ENCODE peak calls at places on chromosomes 13 and 19, in four cellular contexts. One of them, this sample, is unnamed.

GRCh38 chr13:97109841-97110492 is 112.2 kb upstream of the MBNL2 start:
- DNase-seq in fibroblast of lung: peak
- DNase-seq in GM23338: peak
- DNase-seq in neural crest cell: peak
- DNase-seq in this sample: peak

GRCh38 chr19:21532904-21533303 is 27.5 kb downstream of the ZNF429 start:
- DNase-seq in fibroblast of lung: no peak
- DNase-seq in neural crest cell: no peak
- DNase-seq in GM23338: no peak
- DNase-seq in this sample: no peak

GRCh38 chr13:60229708-60230272 is 66.1 kb upstream of the DIAPH3 start:
- DNase-seq in GM23338: no peak
- DNase-seq in neural crest cell: no peak
- DNase-seq in fibroblast of lung: no peak
- DNase-seq in this sample: no peak

GRCh38 chr19:29381353-29382203 is 144.2 kb upstream of the VSTM2B start:
- DNase-seq in GM23338: no peak
- DNase-seq in neural crest cell: no peak
- DNase-seq in fibroblast of lung: no peak
- DNase-seq in this sample: no peak

GRCh38 chr13:97030705-97031452 is 36.6 kb upstream of the OXGR1 start:
- DNase-seq in fibroblast of lung: peak
- DNase-seq in GM23338: peak
- DNase-seq in neural crest cell: no peak
- DNase-seq in this sample: no peak

GRCh38 chr19:44807162-44807561 is 1.7 kb upstream of the BCAM start:
- DNase-seq in fibroblast of lung: no peak
- DNase-seq in neural crest cell: no peak
- DNase-seq in GM23338: peak
- DNase-seq in this sample: no peak

GRCh38 chr13:30002577-30002976 is 152.2 kb upstream of the UBL3 start:
- DNase-seq in GM23338: no peak
- DNase-seq in neural crest cell: no peak
- DNase-seq in fibroblast of lung: peak
- DNase-seq in this sample: peak

GRCh38 chr13:99356216-99357089 is 49.3 kb upstream of the GPR183 start:
- DNase-seq in GM23338: no peak
- DNase-seq in neural crest cell: no peak
- DNase-seq in fibroblast of lung: peak
- DNase-seq in this sample: peak

GRCh38 chr19:33671211-33671610 is 49.5 kb downstream of the CHST8 start:
- DNase-seq in fibroblast of lung: no peak
- DNase-seq in GM23338: no peak
- DNase-seq in neural crest cell: no peak
- DNase-seq in this sample: no peak

GRCh38 chr19:18119243-18120105 is 21.9 kb downstream of the MAST3 start:
- DNase-seq in GM23338: peak
- DNase-seq in fibroblast of lung: no peak
- DNase-seq in neural crest cell: no peak
- DNase-seq in this sample: no peak

GRCh38 chr13:113554333-113554700 is 30.2 kb upstream of the TFDP1 start:
- DNase-seq in GM23338: no peak
- DNase-seq in fibroblast of lung: no peak
- DNase-seq in neural crest cell: no peak
- DNase-seq in this sample: no peak

GRCh38 chr13:40682449-40683240 is 16.2 kb upstream of the FOXO1 start:
- DNase-seq in GM23338: peak
- DNase-seq in fibroblast of lung: peak
- DNase-seq in neural crest cell: no peak
- DNase-seq in this sample: no peak

GRCh38 chr19:46728693-46729339 is 11.9 kb upstream of the PRKD2 start:
- DNase-seq in neural crest cell: peak
- DNase-seq in GM23338: peak
- DNase-seq in fibroblast of lung: peak
- DNase-seq in this sample: no peak

GRCh38 chr13:85099245-85099644 is 700.0 kb downstream of the SLITRK6 start:
- DNase-seq in neural crest cell: no peak
- DNase-seq in GM23338: no peak
- DNase-seq in fibroblast of lung: no peak
- DNase-seq in this sample: no peak

GRCh38 chr13:45468676-45469075 is 3.9 kb downstream of the COG3 start:
- DNase-seq in GM23338: peak
- DNase-seq in fibroblast of lung: no peak
- DNase-seq in neural crest cell: no peak
- DNase-seq in this sample: no peak

GRCh38 chr13:45466359-45466758 is 1.6 kb downstream of the COG3 start:
- DNase-seq in GM23338: no peak
- DNase-seq in fibroblast of lung: no peak
- DNase-seq in neural crest cell: no peak
- DNase-seq in this sample: no peak

GRCh38 chr13:45464141-45464686 is 525 bp upstream of the COG3 start:
- DNase-seq in neural crest cell: no peak
- DNase-seq in GM23338: no peak
- DNase-seq in fibroblast of lung: no peak
- DNase-seq in this sample: no peak

DNA sequence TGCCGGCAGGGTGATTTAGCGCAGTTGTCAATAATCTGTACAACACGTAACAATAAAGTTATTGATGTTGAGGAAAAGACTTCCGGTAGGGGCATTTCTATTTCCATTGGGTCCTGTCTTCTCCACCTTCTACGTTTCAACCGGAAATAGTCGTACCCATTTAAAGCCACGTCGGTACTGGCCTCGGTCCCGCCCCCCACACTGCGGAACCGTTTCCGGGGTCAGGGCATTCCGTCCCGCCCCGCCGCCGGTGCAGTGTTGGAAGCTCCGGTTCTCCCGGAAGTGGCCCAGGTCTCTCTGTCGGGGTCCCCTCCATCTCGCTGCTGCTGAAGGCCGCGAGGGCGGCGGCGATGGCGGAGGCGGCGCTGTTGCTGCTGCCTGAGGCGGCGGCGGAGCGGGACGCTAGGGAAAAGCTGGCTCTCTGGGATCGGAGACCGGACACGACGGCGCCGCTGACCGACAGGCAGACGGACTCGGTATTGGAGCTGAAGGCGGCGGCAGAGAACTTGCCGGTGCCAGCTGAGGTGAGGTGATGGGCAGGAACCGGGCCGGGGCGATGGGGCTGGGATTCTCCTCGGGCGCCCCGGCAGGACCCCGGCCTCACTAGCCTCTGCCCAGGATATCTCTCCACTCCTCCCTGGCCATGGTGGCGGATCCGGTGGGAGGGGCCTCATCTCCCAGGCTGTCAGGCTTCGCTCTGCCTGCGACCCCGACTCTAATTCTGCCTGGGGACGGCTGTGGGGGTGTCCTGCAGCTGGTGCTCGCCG is at the start of gene COG3:
- DNase-seq in GM23338: peak
- DNase-seq in neural crest cell: peak
- DNase-seq in fibroblast of lung: peak
- DNase-seq in this sample: peak
- TF ChIP-seq CTCF in GM23338: peak
- TF ChIP-seq CTCF in neural crest cell: peak
- TF ChIP-seq CTCF in fibroblast of lung: no peak
- TF ChIP-seq CTCF in this sample: peak

GRCh38 chr19:14433454-14434156 is 499 bp downstream of the PKN1 start:
- DNase-seq in GM23338: peak
- DNase-seq in fibroblast of lung: no peak
- DNase-seq in neural crest cell: no peak
- DNase-seq in this sample: no peak
- TF ChIP-seq CTCF in GM23338: no peak
- TF ChIP-seq CTCF in fibroblast of lung: no peak
- TF ChIP-seq CTCF in neural crest cell: peak
- TF ChIP-seq CTCF in this sample: no peak

DNA sequence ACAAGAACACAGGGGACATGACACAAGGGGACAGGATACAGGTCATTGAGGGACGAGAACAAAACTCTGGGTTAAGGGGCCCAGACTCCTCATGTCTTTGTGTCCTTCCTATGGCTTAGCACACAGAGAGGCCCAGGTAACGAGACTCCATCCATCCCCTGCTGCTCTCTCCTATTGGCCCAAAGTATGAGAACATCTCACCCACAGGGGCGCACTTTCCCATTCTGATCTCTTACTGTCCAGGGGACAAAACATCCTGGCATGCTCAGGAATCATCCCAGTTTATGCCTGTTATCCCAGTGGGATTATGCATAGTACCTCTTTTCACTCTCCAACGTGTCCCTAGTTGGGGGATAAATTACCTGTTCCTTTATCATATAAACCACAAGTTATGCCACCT is 19.2 kb downstream of the C13orf42 start:
- DNase-seq in GM23338: peak
- DNase-seq in fibroblast of lung: no peak
- DNase-seq in neural crest cell: no peak
- DNase-seq in this sample: no peak
- TF ChIP-seq CTCF in GM23338: peak
- TF ChIP-seq CTCF in fibroblast of lung: no peak
- TF ChIP-seq CTCF in neural crest cell: no peak
- TF ChIP-seq CTCF in this sample: no peak

GRCh38 chr19:41405776-41406175 is 8.2 kb downstream of the BCKDHA start:
- DNase-seq in fibroblast of lung: no peak
- DNase-seq in neural crest cell: no peak
- DNase-seq in GM23338: no peak
- DNase-seq in this sample: no peak
- TF ChIP-seq CTCF in fibroblast of lung: no peak
- TF ChIP-seq CTCF in neural crest cell: no peak
- TF ChIP-seq CTCF in GM23338: no peak
- TF ChIP-seq CTCF in this sample: no peak

DNA sequence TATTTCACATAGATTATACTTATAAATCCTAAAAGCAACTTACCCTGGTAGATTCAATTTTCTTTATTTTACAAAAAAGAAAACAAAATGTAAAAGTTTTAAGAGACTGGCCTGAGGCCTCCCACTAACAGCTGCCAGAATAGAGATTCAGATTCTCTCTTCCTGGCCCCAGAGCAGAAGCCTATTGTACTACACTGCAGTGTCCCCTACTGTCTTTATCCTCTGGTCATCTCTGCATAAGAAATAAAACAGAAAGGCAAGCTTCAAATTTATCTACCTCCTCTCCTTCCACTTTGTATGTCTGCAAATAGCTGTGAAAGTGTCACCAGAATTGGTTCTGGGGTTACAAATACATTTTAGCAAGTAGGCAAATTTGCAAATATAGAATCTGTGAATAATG is 1004.1 kb upstream of the PCDH9 start:
- DNase-seq in fibroblast of lung: peak
- DNase-seq in neural crest cell: no peak
- DNase-seq in GM23338: peak
- DNase-seq in this sample: no peak
- TF ChIP-seq CTCF in fibroblast of lung: no peak
- TF ChIP-seq CTCF in neural crest cell: no peak
- TF ChIP-seq CTCF in GM23338: peak
- TF ChIP-seq CTCF in this sample: no peak

DNA sequence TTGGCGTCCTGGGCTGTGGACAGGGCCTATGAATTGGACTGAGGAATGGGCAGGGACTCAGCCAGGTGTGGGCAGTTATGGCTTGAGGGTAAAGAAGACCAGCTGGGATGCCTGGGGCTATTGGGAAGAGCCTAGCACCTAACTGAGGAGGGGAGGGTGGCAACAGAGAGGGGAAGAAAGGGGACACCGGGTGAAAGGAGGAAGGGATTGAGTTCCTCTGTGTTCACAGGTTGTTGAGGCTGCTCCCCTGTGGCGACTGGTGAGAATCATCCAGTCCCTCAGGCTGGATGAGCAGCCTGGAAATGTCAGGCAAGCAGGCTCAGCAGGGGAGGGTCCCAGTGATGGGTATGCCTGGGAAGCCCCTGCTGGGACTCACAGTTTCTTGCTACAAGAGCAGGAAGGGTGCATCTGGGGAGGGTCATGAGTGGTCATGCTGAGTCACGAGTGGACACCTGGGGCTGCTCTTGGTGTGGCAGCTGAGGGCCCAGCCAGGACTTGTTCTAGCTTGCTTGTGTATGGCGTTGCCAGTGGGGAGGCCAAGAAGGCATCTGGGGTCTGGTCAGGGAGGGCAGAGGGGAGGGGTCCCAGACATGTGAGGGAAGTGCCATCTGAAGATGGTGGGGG is 1.4 kb downstream of the ZNF324 start:
- DNase-seq in fibroblast of lung: no peak
- DNase-seq in GM23338: no peak
- DNase-seq in neural crest cell: no peak
- DNase-seq in this sample: no peak
- TF ChIP-seq CTCF in fibroblast of lung: no peak
- TF ChIP-seq CTCF in GM23338: no peak
- TF ChIP-seq CTCF in neural crest cell: no peak
- TF ChIP-seq CTCF in this sample: no peak

GRCh38 chr13:110116072-110116487 is 190.9 kb downstream of the COL4A1 start:
- DNase-seq in neural crest cell: peak
- DNase-seq in fibroblast of lung: peak
- DNase-seq in GM23338: peak
- DNase-seq in this sample: no peak
- TF ChIP-seq CTCF in neural crest cell: peak
- TF ChIP-seq CTCF in fibroblast of lung: peak
- TF ChIP-seq CTCF in GM23338: peak
- TF ChIP-seq CTCF in this sample: peak

GRCh38 chr19:1131718-1132552 is 28.1 kb downstream of the GPX4 start:
- DNase-seq in fibroblast of lung: peak
- DNase-seq in GM23338: peak
- DNase-seq in neural crest cell: peak
- DNase-seq in this sample: peak
- TF ChIP-seq CTCF in fibroblast of lung: no peak
- TF ChIP-seq CTCF in GM23338: no peak
- TF ChIP-seq CTCF in neural crest cell: no peak
- TF ChIP-seq CTCF in this sample: no peak

GRCh38 chr19:2424686-2425621 is 2.4 kb downstream of the TIMM13 start:
- DNase-seq in fibroblast of lung: peak
- DNase-seq in neural crest cell: peak
- DNase-seq in GM23338: peak
- DNase-seq in this sample: peak

GRCh38 chr19:2427323-2428026 is at the start of gene TIMM13:
- DNase-seq in fibroblast of lung: peak
- DNase-seq in neural crest cell: peak
- DNase-seq in GM23338: peak
- DNase-seq in this sample: peak

GRCh38 chr19:2428027-2428690 is 773 bp upstream of the TIMM13 start:
- DNase-seq in GM23338: peak
- DNase-seq in neural crest cell: no peak
- DNase-seq in fibroblast of lung: no peak
- DNase-seq in this sample: no peak

GRCh38 chr19:2425622-2426581 is 1.5 kb downstream of the TIMM13 start:
- DNase-seq in fibroblast of lung: no peak
- DNase-seq in GM23338: no peak
- DNase-seq in neural crest cell: no peak
- DNase-seq in this sample: no peak

DNA sequence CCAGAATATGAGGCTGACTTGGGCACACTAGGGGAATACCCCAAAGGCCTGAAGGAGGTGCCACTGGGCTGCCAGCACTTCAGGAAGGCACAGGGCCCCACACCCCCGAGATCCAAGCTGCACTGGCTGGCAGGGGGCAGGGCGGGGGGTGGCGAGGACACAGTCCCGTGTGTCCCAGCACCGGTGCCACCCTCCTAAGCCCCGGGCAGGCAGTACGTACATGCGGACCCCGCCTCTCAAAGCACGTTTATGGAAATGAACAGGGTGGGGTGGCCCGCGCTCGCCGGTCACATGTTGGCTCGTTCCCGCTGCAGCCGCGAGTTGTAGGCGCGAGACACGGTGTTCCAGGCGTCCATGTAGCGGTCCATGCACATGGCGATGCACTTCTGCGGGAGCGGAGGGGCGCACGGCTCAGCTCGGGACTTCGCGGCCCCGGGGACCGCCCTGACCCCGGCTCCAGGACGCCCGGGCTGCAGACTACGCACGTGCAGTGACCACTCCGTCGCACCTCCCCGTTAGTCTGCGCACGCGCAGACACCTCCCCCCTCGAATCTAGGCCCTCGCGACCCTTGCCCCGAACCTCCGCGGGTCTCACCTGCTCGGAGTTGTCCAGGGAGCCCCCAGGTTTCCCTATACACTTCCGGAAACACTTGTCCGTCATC is 594 bp downstream of the TIMM13 start:
- DNase-seq in neural crest cell: peak
- DNase-seq in fibroblast of lung: peak
- DNase-seq in GM23338: peak
- DNase-seq in this sample: no peak
- TF ChIP-seq CTCF in neural crest cell: no peak
- TF ChIP-seq CTCF in fibroblast of lung: no peak
- TF ChIP-seq CTCF in GM23338: no peak
- TF ChIP-seq CTCF in this sample: no peak

This sample was measured in AG09319.